ENCODE peak calls at places on chromosomes 12 and 14, in five cellular contexts. M, I, T, W and F are unnamed samples.

GRCh38 chr12:6038160-6038559 is 86.3 kb downstream of the VWF start:
- DNase-seq in M (peak), I (peak), T (peak), W (no peak), F (peak)

GRCh38 chr12:22625671-22626251 is 790 bp downstream of the ETNK1 start:
- DNase-seq in M (no peak), I (peak), T (peak), W (no peak), F (peak)

GRCh38 chr14:100746326-100746725 is 19.6 kb downstream of the DLK1 start:
- DNase-seq in M (no peak), I (no peak), T (no peak), W (no peak), F (no peak)

GRCh38 chr14:35387713-35388579 is 16.6 kb downstream of the NFKBIA start:
- DNase-seq in M (no peak), I (no peak), T (no peak), W (no peak), F (no peak)

GRCh38 chr14:64937821-64938193 is 4.7 kb downstream of the GPX2 start:
- DNase-seq in M (no peak), I (peak), T (no peak), W (no peak), F (peak)

GRCh38 chr12:54413284-54414190 is 5.5 kb downstream of the ITGA5 start:
- DNase-seq in M (peak), I (no peak), T (no peak), W (no peak), F (no peak)

GRCh38 chr12:68932701-68933563 is at the start of gene CPM:
- DNase-seq in M (peak), I (peak), T (peak), W (no peak), F (peak)

GRCh38 chr14:95282354-95282985 is 37.2 kb downstream of the CLMN start:
- DNase-seq in M (no peak), I (no peak), T (no peak), W (no peak), F (no peak)

GRCh38 chr14:22838631-22839041 is 2.3 kb downstream of the MMP14 start:
- DNase-seq in M (no peak), I (no peak), T (no peak), W (no peak), F (peak)

GRCh38 chr12:131351319-131352028 is 359.4 kb upstream of the SFSWAP start:
- DNase-seq in M (no peak), I (no peak), T (no peak), W (no peak), F (peak)

GRCh38 chr12:50825372-50825838 is 17.3 kb upstream of the TMPRSS12 start:
- DNase-seq in M (peak), I (peak), T (peak), W (no peak), F (peak)

GRCh38 chr14:77133718-77134338 is 7.8 kb downstream of the ZDHHC22 start:
- DNase-seq in M (peak), I (peak), T (peak), W (no peak), F (peak)

GRCh38 chr12:95102916-95103671 is 29.7 kb upstream of the NR2C1 start:
- DNase-seq in M (no peak), I (peak), T (no peak), W (peak), F (peak)

GRCh38 chr12:59059401-59059935 is 139.2 kb upstream of the LRIG3 start:
- DNase-seq in M (no peak), I (no peak), T (no peak), W (no peak), F (no peak)

GRCh38 chr14:55102141-55102547 is 26.9 kb upstream of the LGALS3 start:
- DNase-seq in M (peak), I (peak), T (peak), W (peak), F (peak)

GRCh38 chr12:46084666-46085631 is 94.6 kb upstream of the SCAF11 start:
- DNase-seq in M (no peak), I (no peak), T (no peak), W (no peak), F (no peak)

GRCh38 chr12:24780969-24781368 is 167.9 kb downstream of the BCAT1 start:
- DNase-seq in M (no peak), I (no peak), T (no peak), W (no peak), F (peak)